ENCODE peak calls at places on chromosomes 13 and 19, in seven cellular contexts. A is heart right ventricle; I is CD8-positive, alpha-beta T cell; C is CD4-positive, CD25-positive, alpha-beta regulatory T cell; L is Peyer's patch; K is DND-41; E is tibial artery. U is an unnamed sample.

GRCh38 chr13:112062047-112062618 is 4.8 kb upstream of the SOX1 start:
- DNase-seq in A (no peak), C (no peak), E (no peak), L (no peak), I (no peak), K (no peak), U (no peak)

GRCh38 chr19:15562861-15563260 is 52.2 kb upstream of the CYP4F8 start:
- DNase-seq in I (no peak), L (no peak), K (no peak), A (no peak), C (no peak), E (no peak), U (no peak)

GRCh38 chr19:50257141-50257540 is 53.7 kb downstream of the MYH14 start:
- DNase-seq in C (no peak), E (no peak), A (no peak), I (no peak), K (no peak), L (no peak), U (no peak)

GRCh38 chr13:112972258-112972657 is 3.2 kb downstream of the MCF2L start:
- DNase-seq in A (no peak), E (no peak), I (no peak), C (no peak), L (no peak), K (no peak), U (no peak)

GRCh38 chr19:13983213-13983889 is 22.8 kb downstream of the RFX1 start:
- DNase-seq in I (peak; percentile 61), E (no peak), A (no peak), K (no peak), L (no peak), C (no peak), U (peak; percentile 67)

GRCh38 chr13:107138468-107138867 is 570.5 kb upstream of the ARGLU1 start:
- DNase-seq in A (no peak), L (no peak), K (no peak), C (no peak), I (no peak), E (no peak), U (no peak)

GRCh38 chr13:40130871-40131636 is 475.6 kb downstream of the COG6 start:
- DNase-seq in E (no peak), C (no peak), A (no peak), K (no peak), L (no peak), I (no peak), U (no peak)

GRCh38 chr13:91346848-91347211 is 657 bp upstream of the MIR17HG start:
- DNase-seq in A (no peak), K (peak; percentile 75), I (peak; percentile 16), L (no peak), E (no peak), C (peak; percentile 5), U (peak; percentile 44)

GRCh38 chr19:46967578-46968018 is 52.0 kb upstream of the NPAS1 start:
- DNase-seq in A (peak; percentile 77), L (peak; percentile 81), K (peak; percentile 26), E (peak; percentile 79), C (no peak), I (peak; percentile 13), U (peak; percentile 45)

GRCh38 chr19:18118420-18119242 is 21.1 kb downstream of the MAST3 start:
- DNase-seq in E (no peak), A (no peak), C (no peak), I (no peak), K (no peak), L (no peak), U (no peak)

GRCh38 chr19:47735131-47735530 is 10.2 kb upstream of the NOP53 start:
- DNase-seq in C (no peak), K (no peak), L (no peak), A (no peak), E (no peak), I (no peak), U (no peak)

GRCh38 chr13:105105471-105105870 is 1430.0 kb downstream of the EFNB2 start:
- DNase-seq in E (no peak), K (no peak), C (no peak), L (no peak), A (no peak), I (no peak), U (no peak)

GRCh38 chr13:82976499-82976898 is 905.8 kb downstream of the SLITRK1 start:
- DNase-seq in C (no peak), L (no peak), K (no peak), E (no peak), A (no peak), I (no peak), U (no peak)

GRCh38 chr19:35513975-35514809 is 743 bp upstream of the DMKN start:
- DNase-seq in I (no peak), C (no peak), K (no peak), E (no peak), L (no peak), A (no peak), U (no peak)

DNA sequence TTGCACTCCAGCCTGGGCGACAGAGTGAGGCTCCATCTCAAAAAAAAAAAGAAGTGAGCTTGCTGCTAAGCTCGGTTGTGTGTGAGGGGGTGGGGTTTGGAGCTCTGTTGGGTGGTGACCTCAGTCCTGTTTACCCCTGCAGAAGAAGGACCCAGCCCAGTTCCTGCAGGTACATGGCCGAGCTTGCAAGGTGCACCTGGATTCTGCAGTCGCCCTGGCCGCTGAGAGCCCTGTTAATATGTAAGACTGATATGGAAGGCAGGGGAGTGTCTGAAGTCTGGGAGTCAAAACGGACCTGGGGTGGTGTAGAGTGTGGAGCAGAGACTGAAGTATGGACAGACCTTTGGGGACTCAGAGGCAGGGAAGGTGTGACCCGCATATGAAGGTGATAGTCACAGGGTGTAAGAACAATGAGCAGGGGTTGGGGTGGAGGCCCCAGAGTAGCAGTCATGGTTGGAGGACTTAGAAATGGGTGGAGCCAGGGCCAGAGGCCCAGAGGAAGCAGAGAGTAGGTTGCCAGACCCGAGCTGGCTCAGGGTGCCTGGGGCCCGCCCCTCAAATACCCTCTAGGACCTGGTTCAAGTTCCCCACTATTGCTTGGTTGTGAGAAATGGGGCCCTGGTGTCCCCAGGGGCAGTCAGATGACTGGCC is 13.2 kb downstream of the CLASRP start:
- DNase-seq in C (no peak), E (no peak), L (peak; percentile 59), K (no peak), A (no peak), I (no peak), U (no peak)
- H3K27ac ChIP-seq in C (no peak overlapping the region), E (no peak overlapping the region), L (peak overlapping the region; percentile 37), K (no peak overlapping the region), A (no peak overlapping the region), I (no peak overlapping the region), U (no peak overlapping the region)

GRCh38 chr19:38849147-38849745 is 540 bp downstream of the HNRNPL start:
- DNase-seq in C (peak; percentile 95), E (peak; percentile 94), L (peak; percentile 96), I (peak; percentile 98), K (peak; percentile 97), A (peak; percentile 97), U (peak; percentile 95)
- H3K4me1 ChIP-seq in C (peaks cover 72% of the 10 kb centered on the region), E (peaks cover 27% of the 10 kb centered on the region), L (no peaks in the 10 kb centered on the region), I (peaks cover 61% of the 10 kb centered on the region), K (peaks cover 60% of the 10 kb centered on the region), A (peaks cover 37% of the 10 kb centered on the region), U (peaks cover 65% of the 10 kb centered on the region)

GRCh38 chr19:52451241-52451640 is 2.1 kb upstream of the ZNF578 start:
- DNase-seq in C (no peak), E (no peak), I (no peak), L (no peak), A (no peak), K (no peak), U (no peak)
- H3K9me3 ChIP-seq in C (peaks cover 45% of the 10 kb centered on the region), E (peaks cover 6% of the 10 kb centered on the region), I (peaks cover 23% of the 10 kb centered on the region), L (no peaks in the 10 kb centered on the region), A (peaks cover 87% of the 10 kb centered on the region), K (peaks cover 5% of the 10 kb centered on the region), U (no peaks in the 10 kb centered on the region)

GRCh38 chr13:87814444-87814843 is 143.3 kb downstream of the SLITRK5 start:
- DNase-seq in C (no peak), I (no peak), L (no peak), K (no peak), E (no peak), A (no peak), U (no peak)

GRCh38 chr13:87810920-87811344 is 139.8 kb downstream of the SLITRK5 start:
- DNase-seq in E (no peak), A (no peak), I (no peak), C (no peak), L (no peak), K (no peak), U (no peak)

DNA sequence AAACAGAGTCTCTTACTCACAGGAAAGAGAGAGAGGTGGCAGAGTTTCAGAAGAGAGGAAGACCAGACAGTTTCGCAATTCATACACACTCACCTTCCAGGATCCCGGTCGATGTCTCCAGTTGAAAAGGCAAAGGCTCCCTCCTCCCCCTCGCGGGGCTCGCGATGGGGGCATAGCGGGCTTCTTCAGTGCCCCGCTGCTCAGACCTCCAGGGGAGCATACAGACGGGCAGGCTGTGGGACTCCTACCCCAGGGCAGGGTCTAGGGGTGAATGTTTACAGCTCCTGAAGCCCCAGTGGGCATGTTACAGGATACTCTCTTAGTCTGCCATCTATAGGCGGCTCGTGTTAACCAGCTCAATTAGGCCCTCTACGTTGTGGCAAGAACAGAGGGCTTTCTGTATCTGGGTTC is 139.2 kb downstream of the SLITRK5 start:
- DNase-seq in A (no peak), I (no peak), C (no peak), K (no peak), L (peak; percentile 21), E (no peak), U (no peak)
- H3K27ac ChIP-seq in A (no peak overlapping the region), I (no peak overlapping the region), C (no peak overlapping the region), K (no peak overlapping the region), L (no peak overlapping the region), E (no peak overlapping the region), U (no peak overlapping the region)

DNA sequence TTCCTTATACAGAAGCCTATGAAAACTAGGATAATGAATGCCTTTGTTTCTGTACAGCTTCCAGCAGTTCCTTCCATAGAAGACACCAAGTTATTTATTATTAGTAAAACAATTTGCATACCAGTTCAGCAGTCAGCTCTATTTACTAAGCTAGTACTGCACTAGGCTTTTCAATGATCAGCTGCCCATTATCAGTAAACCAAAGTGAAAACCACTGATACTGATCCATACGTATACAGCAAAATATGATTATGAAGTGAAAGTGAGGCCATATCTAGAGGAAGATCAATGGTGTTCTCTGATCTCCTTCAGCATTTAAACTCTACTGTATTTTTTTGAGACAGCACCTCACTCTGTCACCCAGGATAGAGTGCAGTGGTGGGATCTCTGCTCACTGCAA is 3.2 kb downstream of the TPT1 start:
- DNase-seq in A (no peak), E (no peak), L (no peak), C (no peak), K (no peak), I (no peak), U (no peak)
- H3K4me1 ChIP-seq in A (peaks cover 48% of the 10 kb centered on the region), E (peaks cover 59% of the 10 kb centered on the region), L (peaks cover 3% of the 10 kb centered on the region), C (peaks cover 85% of the 10 kb centered on the region), K (peaks cover 80% of the 10 kb centered on the region), I (peaks cover 71% of the 10 kb centered on the region), U (peaks cover 84% of the 10 kb centered on the region)

GRCh38 chr19:37056776-37057175 is 21.5 kb upstream of the ZNF420 start:
- DNase-seq in K (no peak), C (no peak), E (no peak), A (no peak), I (no peak), L (no peak), U (no peak)

GRCh38 chr19:37055330-37055729 is 22.9 kb upstream of the ZNF420 start:
- DNase-seq in I (no peak), C (no peak), L (no peak), K (no peak), E (no peak), A (no peak), U (no peak)

GRCh38 chr19:37059142-37059541 is 19.1 kb upstream of the ZNF420 start:
- DNase-seq in A (no peak), L (no peak), E (no peak), K (no peak), I (no peak), C (no peak), U (no peak)
- H3K9me3 ChIP-seq in A (peaks cover 47% of the 10 kb centered on the region), L (no peaks in the 10 kb centered on the region), E (no peaks in the 10 kb centered on the region), K (peaks cover 26% of the 10 kb centered on the region), I (no peaks in the 10 kb centered on the region), C (peaks cover 14% of the 10 kb centered on the region), U (peaks cover 3% of the 10 kb centered on the region)

U was measured in CD4-positive, alpha-beta memory T cell.